ENCODE peak calls at places on chromosomes 2 and 18, in four cellular contexts. P, F, K and R are unnamed samples.

GRCh38 chr2:175965773-175966172 is 36.3 kb downstream of the LNPK start:
- DNase-seq in P (no peak), F (no peak), K (no peak), R (no peak)

GRCh38 chr2:65146067-65146466 is 16.2 kb upstream of the RAB1A start:
- DNase-seq in P (no peak), F (no peak), K (no peak), R (no peak)

GRCh38 chr2:133884739-133885381 is 316.6 kb upstream of the NCKAP5 start:
- DNase-seq in P (no peak), F (peak; percentile 9), K (peak; percentile 12), R (no peak)

GRCh38 chr18:63260075-63260754 is 59.4 kb downstream of the BCL2 start:
- DNase-seq in P (no peak), F (no peak), K (no peak), R (no peak)

GRCh38 chr2:84792856-84793522 is 87.9 kb downstream of the TRABD2A start:
- DNase-seq in P (no peak), F (no peak), K (peak; percentile 21), R (no peak)

GRCh38 chr2:231887756-231888155 is 38.4 kb downstream of the NPPC start:
- DNase-seq in P (no peak), F (no peak), K (no peak), R (no peak)

GRCh38 chr2:20544093-20544747 is 97.3 kb downstream of the RHOB start:
- DNase-seq in P (no peak), F (no peak), K (no peak), R (no peak)

GRCh38 chr2:190469770-190470169 is 61.6 kb downstream of the MFSD6 start:
- DNase-seq in P (no peak), F (peak; percentile 95), K (no peak), R (peak; percentile 42)

GRCh38 chr2:175167076-175167791 is 769 bp downstream of the ATF2 start:
- DNase-seq in P (no peak), F (peak; percentile 21), K (peak; percentile 60), R (no peak)

GRCh38 chr2:101794141-101794540 is 96.6 kb downstream of the MAP4K4 start:
- DNase-seq in P (no peak), F (no peak), K (no peak), R (no peak)

GRCh38 chr18:22005191-22005824 is 164.1 kb upstream of the GATA6 start:
- DNase-seq in P (no peak), F (no peak), K (no peak), R (no peak)

GRCh38 chr2:106058469-106059137 is 135.5 kb downstream of the UXS1 start:
- DNase-seq in P (no peak), F (no peak), K (no peak), R (no peak)

GRCh38 chr2:221943078-221943810 is 355.6 kb downstream of the PAX3 start:
- DNase-seq in P (peak; percentile 54), F (no peak), K (peak; percentile 85), R (no peak)

GRCh38 chr2:54768772-54769428 is 45.4 kb downstream of the EML6 start:
- DNase-seq in P (no peak), F (no peak), K (no peak), R (no peak)

GRCh38 chr2:32212293-32212692 is 46.6 kb downstream of the SLC30A6 start:
- DNase-seq in P (no peak), F (no peak), K (no peak), R (no peak)

GRCh38 chr2:106187426-106187825 is 6.7 kb downstream of the UXS1 start:
- DNase-seq in P (no peak), F (no peak), K (no peak), R (no peak)

GRCh38 chr18:20971886-20972267 is 139.7 kb downstream of the ROCK1 start:
- DNase-seq in P (no peak), F (no peak), K (peak; percentile 48), R (no peak)

GRCh38 chr2:68767031-68767961 is 32.7 kb downstream of the ARHGAP25 start:
- DNase-seq in P (no peak), F (no peak), K (no peak), R (no peak)

GRCh38 chr2:9288233-9288632 is 81.6 kb downstream of the ASAP2 start:
- DNase-seq in P (peak; percentile 84), F (no peak), K (peak; percentile 98), R (peak; percentile 80)

GRCh38 chr18:21826196-21826595 is 85.6 kb downstream of the MIB1 start:
- DNase-seq in P (peak; percentile 49), F (no peak), K (peak; percentile 45), R (no peak)

GRCh38 chr2:177746358-177746757 is 326.2 kb downstream of the PDE11A start:
- DNase-seq in P (no peak), F (no peak), K (no peak), R (no peak)

GRCh38 chr2:120239488-120240287 is 13.0 kb upstream of the RALB start:
- DNase-seq in P (peak; percentile 78), F (no peak), K (peak; percentile 83), R (no peak)

GRCh38 chr18:58051765-58052460 is 7.9 kb downstream of the NEDD4L start:
- DNase-seq in P (no peak), F (no peak), K (peak; percentile 15), R (no peak)

GRCh38 chr2:73284296-73285161 is at the start of gene FBXO41:
- DNase-seq in P (no peak), F (peak; percentile 41), K (peak; percentile 42), R (no peak)

GRCh38 chr2:30178618-30179404 is 32.0 kb downstream of the YPEL5 start:
- DNase-seq in P (no peak), F (no peak), K (peak; percentile 38), R (no peak)

GRCh38 chr2:890791-891190 is 59.9 kb upstream of the SNTG2 start:
- DNase-seq in P (peak; percentile 41), F (no peak), K (peak; percentile 74), R (no peak)

GRCh38 chr2:31654241-31654640 is 73.5 kb upstream of the SRD5A2 start:
- DNase-seq in P (no peak), F (no peak), K (no peak), R (no peak)

GRCh38 chr2:24313744-24314632 is 46.3 kb downstream of the ITSN2 start:
- DNase-seq in P (no peak), F (no peak), K (peak; percentile 43), R (peak; percentile 10)

GRCh38 chr2:160920791-160921303 is 239.4 kb upstream of the TANK start:
- DNase-seq in P (peak; percentile 74), F (no peak), K (peak; percentile 86), R (no peak)